ENCODE peak calls at places on chromosomes 3 and 15, in six cellular contexts. D is naive thymus-derived CD8-positive, alpha-beta T cell; O is non-pigmented ciliary epithelial cell; H is transverse colon; G is HT-29; S is fibroblast of lung. L is an unnamed sample.
A peak's percentile ranks its signal among the peaks of the same experiment; 100 is the strongest.

GRCh38 chr15:29088666-29089065 is 181.0 kb downstream of the NSMCE3 start:
- DNase-seq in D (no peak), O (no peak), H (no peak), G (no peak), S (no peak), L (no peak)

GRCh38 chr3:14435175-14436011 is 33.0 kb downstream of the SLC6A6 start:
- DNase-seq in D (no peak), O (no peak), H (no peak), G (no peak), S (no peak), L (no peak)

GRCh38 chr3:150057227-150057626 is 86.5 kb upstream of the PFN2 start:
- DNase-seq in D (no peak), O (no peak), H (no peak), G (no peak), S (no peak), L (no peak)

GRCh38 chr3:24886511-24886910 is 391.9 kb upstream of the THRB start:
- DNase-seq in D (no peak), O (no peak), H (no peak), G (no peak), S (no peak), L (no peak)

GRCh38 chr3:126753191-126754160 is 49.4 kb downstream of the CHCHD6 start:
- DNase-seq in D (no peak), O (no peak), H (no peak), G (peak; percentile 96), S (peak; percentile 35), L (no peak)

GRCh38 chr3:160928183-160928718 is 172.2 kb downstream of the PPM1L start:
- DNase-seq in D (no peak), O (no peak), H (no peak), G (peak; percentile 22), S (no peak), L (no peak)

GRCh38 chr15:72196409-72197044 is 1.1 kb downstream of the GRAMD2A start:
- DNase-seq in D (no peak), O (no peak), H (no peak), G (no peak), S (no peak), L (no peak)

GRCh38 chr3:24156466-24156865 is 211.4 kb downstream of the NR1D2 start:
- DNase-seq in D (no peak), O (peak; percentile 43), H (no peak), G (no peak), S (no peak), L (no peak)

GRCh38 chr3:80970292-80970691 is 791.2 kb downstream of the GBE1 start:
- DNase-seq in D (no peak), O (no peak), H (no peak), G (no peak), S (no peak), L (no peak)

GRCh38 chr3:187267306-187267705 is 24.2 kb downstream of the MASP1 start:
- DNase-seq in D (no peak), O (no peak), H (no peak), G (no peak), S (no peak), L (no peak)

GRCh38 chr15:84734794-84735479 is 13.5 kb upstream of the ZNF592 start:
- DNase-seq in D (peak; percentile 75), O (no peak), H (peak; percentile 87), G (peak; percentile 96), S (peak; percentile 26), L (peak; percentile 44)

GRCh38 chr3:113063126-113063894 is 72.5 kb downstream of the GTPBP8 start:
- DNase-seq in D (no peak), O (no peak), H (no peak), G (no peak), S (no peak), L (no peak)

GRCh38 chr3:102339671-102340070 is 95.1 kb upstream of the ZPLD1 start:
- DNase-seq in D (no peak), O (no peak), H (no peak), G (no peak), S (no peak), L (no peak)